ENCODE peak calls at places on chromosomes 4 and X, in eight cellular contexts. Q is tibial artery; W is sigmoid colon; L is H9; U is cardiac muscle cell; G is CD4-positive, alpha-beta T cell; X is A673; P is Peyer's patch. M is an unnamed sample.

GRCh38 chrX:119624417-119624816 is 18.2 kb upstream of the NKRF start:
- DNase-seq in Q (no peak), U (no peak), W (no peak), P (no peak), X (no peak), L (no peak), G (no peak), M (no peak)

GRCh38 chr4:138897818-138898226 is 117.8 kb upstream of the NOCT start:
- DNase-seq in L (no peak), G (no peak), Q (no peak), U (no peak), P (no peak), W (no peak), X (no peak), M (no peak)

GRCh38 chr4:142353149-142353738 is 492.9 kb downstream of the INPP4B start:
- DNase-seq in W (no peak), X (peak; percentile 70), L (no peak), P (no peak), Q (no peak), G (no peak), U (peak; percentile 80), M (no peak)

GRCh38 chrX:30653415-30654131 is at the start of gene GK:
- DNase-seq in L (peak; percentile 28), Q (peak; percentile 58), W (peak; percentile 64), G (no peak), X (peak; percentile 2), U (peak; percentile 34), P (peak; percentile 19), M (no peak)

GRCh38 chr4:166318810-166319525 is 445.9 kb downstream of the TLL1 start:
- DNase-seq in Q (no peak), U (no peak), W (no peak), P (no peak), X (no peak), L (no peak), G (no peak), M (no peak)

GRCh38 chr4:681736-682451 is 7.1 kb downstream of the SLC49A3 start:
- DNase-seq in G (no peak), L (peak; percentile 70), U (no peak), X (no peak), P (peak; percentile 53), Q (no peak), W (peak; percentile 77), M (peak; percentile 86)

GRCh38 chr4:6965329-6965728 is 55.7 kb downstream of the TBC1D14 start:
- DNase-seq in L (no peak), U (no peak), P (peak; percentile 12), W (no peak), Q (no peak), G (no peak), X (no peak), M (no peak)

GRCh38 chr4:154577324-154577723 is 13.2 kb downstream of the FGA start:
- DNase-seq in P (no peak), W (no peak), Q (no peak), X (no peak), U (no peak), G (no peak), L (no peak), M (no peak)

GRCh38 chr4:10033191-10033881 is 12.0 kb upstream of the SLC2A9 start:
- DNase-seq in G (no peak), W (peak; percentile 82), U (no peak), L (no peak), Q (peak; percentile 44), P (peak; percentile 52), X (no peak), M (no peak)

GRCh38 chrX:97605271-97605670 is 721.6 kb downstream of the RPA4 start:
- DNase-seq in L (no peak), X (no peak), G (no peak), Q (no peak), U (no peak), P (no peak), W (no peak), M (no peak)

GRCh38 chr4:42067264-42067663 is 76.9 kb downstream of the SLC30A9 start:
- DNase-seq in W (no peak), X (no peak), U (no peak), P (no peak), Q (no peak), L (no peak), G (no peak), M (no peak)

GRCh38 chr4:105145059-105145912 is 1.4 kb upstream of the TET2 start:
- DNase-seq in G (no peak), L (no peak), Q (no peak), U (peak; percentile 3), W (no peak), P (no peak), X (peak; percentile 24), M (no peak)

GRCh38 chrX:17065100-17065499 is 118.6 kb downstream of the REPS2 start:
- DNase-seq in L (no peak), Q (no peak), W (no peak), P (no peak), U (no peak), X (no peak), G (no peak), M (no peak)

GRCh38 chr4:14716622-14717021 is 285.7 kb upstream of the CPEB2 start:
- DNase-seq in U (no peak), G (no peak), P (no peak), W (no peak), X (no peak), Q (no peak), L (no peak), M (no peak)

GRCh38 chr4:14719053-14719452 is 283.2 kb upstream of the CPEB2 start:
- DNase-seq in X (no peak), W (no peak), P (no peak), G (no peak), U (no peak), L (no peak), Q (peak; percentile 78), M (peak; percentile 62)
- H3K27ac ChIP-seq in X (no peak overlapping the region), W (no peak overlapping the region), P (no peak overlapping the region), G (no peak overlapping the region), U (no peak overlapping the region), L (no peak overlapping the region), Q (peak overlapping the region; percentile 40), M (no peak overlapping the region)

GRCh38 chr4:124337874-124338273 is 374.7 kb downstream of the ANKRD50 start:
- DNase-seq in L (no peak), X (no peak), G (no peak), Q (no peak), W (no peak), P (no peak), U (peak; percentile 20), M (no peak)

DNA sequence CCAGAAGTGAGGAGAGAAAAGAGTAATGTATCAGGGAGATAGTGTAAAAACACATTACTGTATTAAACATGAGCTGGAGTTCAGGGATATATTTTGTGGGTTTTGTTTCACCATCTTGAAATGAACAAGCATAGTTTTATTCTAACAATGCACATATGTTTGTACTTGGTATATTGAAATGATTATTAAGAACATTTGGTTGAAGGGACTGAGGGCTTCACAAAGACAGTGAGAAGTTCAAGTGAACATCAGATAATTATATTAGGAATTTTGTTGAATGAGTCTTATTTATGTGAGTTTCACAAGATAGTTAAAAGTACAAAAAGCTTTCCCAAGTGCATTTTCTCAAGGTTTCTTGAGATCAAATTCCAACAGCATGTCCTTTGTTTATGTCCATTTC is 368.8 kb downstream of the ANKRD50 start:
- DNase-seq in X (no peak), L (no peak), W (no peak), P (no peak), Q (no peak), G (no peak), U (no peak), M (no peak)
- H3K27ac ChIP-seq in X (no peak overlapping the region), L (no peak overlapping the region), W (no peak overlapping the region), P (no peak overlapping the region), Q (no peak overlapping the region), G (no peak overlapping the region), U (no peak overlapping the region), M (no peak overlapping the region)

GRCh38 chrX:106611323-106611681 is 476 bp upstream of the RADX start:
- DNase-seq in X (no peak), L (no peak), Q (no peak), W (no peak), G (no peak), U (no peak), P (no peak), M (no peak)

GRCh38 chrX:106613277-106613676 is 1.5 kb downstream of the RADX start:
- DNase-seq in L (no peak), U (no peak), W (no peak), X (no peak), Q (no peak), G (no peak), P (no peak), M (no peak)

GRCh38 chrX:106615041-106615440 is 3.3 kb downstream of the RADX start:
- DNase-seq in X (no peak), L (no peak), G (no peak), P (no peak), U (no peak), W (no peak), Q (no peak), M (no peak)

GRCh38 chrX:106611682-106612402 is at the start of gene RADX:
- DNase-seq in U (peak; percentile 95), W (peak; percentile 88), G (peak; percentile 77), L (peak; percentile 91), X (peak; percentile 73), Q (peak; percentile 80), P (peak; percentile 81), M (peak; percentile 83)

GRCh38 chrX:106612403-106612789 is 618 bp downstream of the RADX start:
- DNase-seq in G (no peak), U (peak; percentile 15), P (no peak), X (no peak), W (no peak), Q (no peak), L (no peak), M (no peak)
- H3K27ac ChIP-seq in G (no peak overlapping the region), U (no peak overlapping the region), P (peak overlapping the region; percentile 57), X (no peak overlapping the region), W (peak overlapping the region; percentile 48), Q (no peak overlapping the region), L (no peak overlapping the region), M (no peak overlapping the region)

GRCh38 chr4:16636304-16636703 is 262.1 kb downstream of the LDB2 start:
- DNase-seq in U (no peak), G (no peak), W (no peak), X (no peak), Q (no peak), P (no peak), L (no peak), M (no peak)
- H3K27ac ChIP-seq in U (no peak overlapping the region), G (no peak overlapping the region), W (no peak overlapping the region), X (peak overlapping the region; percentile 66), Q (no peak overlapping the region), P (no peak overlapping the region), L (no peak overlapping the region), M (peak overlapping the region; percentile 10)

GRCh38 chrX:13258052-13258444 is 61.8 kb downstream of the ATXN3L start:
- DNase-seq in Q (no peak), X (no peak), L (no peak), G (no peak), P (no peak), W (no peak), U (no peak), M (no peak)
- H3K27ac ChIP-seq in Q (no peak overlapping the region), X (no peak overlapping the region), L (no peak overlapping the region), G (no peak overlapping the region), P (no peak overlapping the region), W (no peak overlapping the region), U (no peak overlapping the region), M (no peak overlapping the region)

M was measured in stomach.